ENCODE peak calls at places on chromosomes 7 and 10, in seven cellular contexts. One of them, this sample, is unnamed.
A peak's percentile ranks its signal among the peaks of the same experiment; 100 is the strongest.

GRCh38 chr7:37683263-37684120 is at the start of gene GPR141:
- DNase-seq in H1: no peak
- DNase-seq in HCT116: no peak
- DNase-seq in GM12878: peak; percentile 93
- DNase-seq in WTC11: no peak
- DNase-seq in HEK293T: no peak
- DNase-seq in HepG2: no peak
- DNase-seq in this sample: no peak

GRCh38 chr7:46696741-46697140 is 775.7 kb upstream of the IGFBP3 start:
- DNase-seq in HEK293T: no peak
- DNase-seq in HepG2: no peak
- DNase-seq in WTC11: no peak
- DNase-seq in HCT116: no peak
- DNase-seq in GM12878: no peak
- DNase-seq in H1: no peak
- DNase-seq in this sample: no peak

GRCh38 chr7:115357213-115357999 is 435.5 kb downstream of the MDFIC start:
- DNase-seq in HepG2: no peak
- DNase-seq in WTC11: no peak
- DNase-seq in HCT116: no peak
- DNase-seq in GM12878: no peak
- DNase-seq in HEK293T: no peak
- DNase-seq in H1: no peak
- DNase-seq in this sample: no peak

GRCh38 chr7:46478046-46478445 is 557.0 kb upstream of the IGFBP3 start:
- DNase-seq in WTC11: no peak
- DNase-seq in H1: no peak
- DNase-seq in HCT116: no peak
- DNase-seq in HEK293T: no peak
- DNase-seq in GM12878: no peak
- DNase-seq in HepG2: no peak
- DNase-seq in this sample: no peak

GRCh38 chr10:78000206-78000605 is 29.1 kb downstream of the POLR3A start:
- DNase-seq in H1: no peak
- DNase-seq in HEK293T: no peak
- DNase-seq in WTC11: no peak
- DNase-seq in HCT116: no peak
- DNase-seq in HepG2: no peak
- DNase-seq in GM12878: no peak
- DNase-seq in this sample: no peak

GRCh38 chr7:1994931-1995330 is 237.8 kb downstream of the MAD1L1 start:
- DNase-seq in WTC11: no peak
- DNase-seq in GM12878: no peak
- DNase-seq in HepG2: no peak
- DNase-seq in HEK293T: no peak
- DNase-seq in H1: no peak
- DNase-seq in HCT116: no peak
- DNase-seq in this sample: no peak

GRCh38 chr7:155377071-155377836 is 79.6 kb downstream of the INSIG1 start:
- DNase-seq in HepG2: no peak
- DNase-seq in GM12878: no peak
- DNase-seq in HEK293T: no peak
- DNase-seq in WTC11: no peak
- DNase-seq in HCT116: no peak
- DNase-seq in H1: no peak
- DNase-seq in this sample: no peak

GRCh38 chr10:100631192-100631591 is 95.4 kb downstream of the HIF1AN start:
- DNase-seq in GM12878: no peak
- DNase-seq in WTC11: no peak
- DNase-seq in HCT116: no peak
- DNase-seq in HepG2: no peak
- DNase-seq in HEK293T: no peak
- DNase-seq in H1: no peak
- DNase-seq in this sample: peak; percentile 60

GRCh38 chr10:4450981-4451501 is 375.0 kb upstream of the AKR1E2 start:
- DNase-seq in HCT116: no peak
- DNase-seq in HEK293T: no peak
- DNase-seq in H1: no peak
- DNase-seq in GM12878: no peak
- DNase-seq in WTC11: no peak
- DNase-seq in HepG2: no peak
- DNase-seq in this sample: no peak

GRCh38 chr10:24465124-24465874 is 256.4 kb downstream of the KIAA1217 start:
- DNase-seq in GM12878: no peak
- DNase-seq in HEK293T: no peak
- DNase-seq in HepG2: no peak
- DNase-seq in WTC11: no peak
- DNase-seq in H1: no peak
- DNase-seq in HCT116: no peak
- DNase-seq in this sample: no peak

GRCh38 chr7:132110692-132111091 is 465.6 kb downstream of the PLXNA4 start:
- DNase-seq in HEK293T: no peak
- DNase-seq in WTC11: no peak
- DNase-seq in GM12878: no peak
- DNase-seq in HCT116: no peak
- DNase-seq in H1: no peak
- DNase-seq in HepG2: no peak
- DNase-seq in this sample: no peak

GRCh38 chr10:2392145-2392812 is 655.0 kb upstream of the ADARB2 start:
- DNase-seq in GM12878: no peak
- DNase-seq in HCT116: no peak
- DNase-seq in HEK293T: no peak
- DNase-seq in WTC11: no peak
- DNase-seq in H1: no peak
- DNase-seq in HepG2: no peak
- DNase-seq in this sample: no peak

GRCh38 chr7:148735141-148735540 is 36.4 kb downstream of the CUL1 start:
- DNase-seq in H1: no peak
- DNase-seq in GM12878: no peak
- DNase-seq in HCT116: no peak
- DNase-seq in HEK293T: no peak
- DNase-seq in HepG2: no peak
- DNase-seq in WTC11: no peak
- DNase-seq in this sample: no peak

GRCh38 chr7:107446531-107446930 is 23.3 kb upstream of the GPR22 start:
- DNase-seq in WTC11: no peak
- DNase-seq in GM12878: no peak
- DNase-seq in HCT116: no peak
- DNase-seq in HepG2: no peak
- DNase-seq in HEK293T: no peak
- DNase-seq in H1: no peak
- DNase-seq in this sample: no peak

GRCh38 chr7:104973909-104974415 is 40.0 kb upstream of the KMT2E start:
- DNase-seq in WTC11: no peak
- DNase-seq in GM12878: no peak
- DNase-seq in HEK293T: no peak
- DNase-seq in H1: peak; percentile 16
- DNase-seq in HepG2: no peak
- DNase-seq in HCT116: no peak
- DNase-seq in this sample: no peak
- TF ChIP-seq SP1 in WTC11: no peak
- TF ChIP-seq SP1 in GM12878: no peak
- TF ChIP-seq SP1 in HEK293T: no peak
- TF ChIP-seq SP1 in H1: no peak
- TF ChIP-seq SP1 in HepG2: no peak
- TF ChIP-seq SP1 in HCT116: no peak
- TF ChIP-seq SP1 in this sample: no peak

GRCh38 chr10:113945687-113946085 is 91.2 kb downstream of the NHLRC2 start:
- DNase-seq in HCT116: no peak
- DNase-seq in HepG2: no peak
- DNase-seq in WTC11: no peak
- DNase-seq in GM12878: no peak
- DNase-seq in HEK293T: no peak
- DNase-seq in H1: no peak
- DNase-seq in this sample: no peak

GRCh38 chr10:113945075-113945686 is 90.7 kb downstream of the NHLRC2 start:
- DNase-seq in H1: no peak
- DNase-seq in GM12878: no peak
- DNase-seq in WTC11: no peak
- DNase-seq in HepG2: no peak
- DNase-seq in HEK293T: no peak
- DNase-seq in HCT116: peak; percentile 59
- DNase-seq in this sample: no peak

GRCh38 chr10:113950268-113950667 is 93.4 kb upstream of the ADRB1 start:
- DNase-seq in HEK293T: no peak
- DNase-seq in H1: no peak
- DNase-seq in WTC11: no peak
- DNase-seq in HCT116: no peak
- DNase-seq in HepG2: no peak
- DNase-seq in GM12878: no peak
- DNase-seq in this sample: no peak

GRCh38 chr10:113947138-113948011 is 92.9 kb downstream of the NHLRC2 start:
- DNase-seq in WTC11: no peak
- DNase-seq in HCT116: no peak
- DNase-seq in HepG2: no peak
- DNase-seq in GM12878: no peak
- DNase-seq in HEK293T: no peak
- DNase-seq in H1: no peak
- DNase-seq in this sample: peak; percentile 59
- TF ChIP-seq SP1 in WTC11: no peak
- TF ChIP-seq SP1 in HCT116: no peak
- TF ChIP-seq SP1 in HepG2: no peak
- TF ChIP-seq SP1 in GM12878: no peak
- TF ChIP-seq SP1 in HEK293T: no peak
- TF ChIP-seq SP1 in H1: no peak
- TF ChIP-seq SP1 in this sample: no peak

GRCh38 chr7:5212633-5213285 is 22.7 kb downstream of the WIPI2 start:
- DNase-seq in HepG2: no peak
- DNase-seq in H1: no peak
- DNase-seq in WTC11: no peak
- DNase-seq in GM12878: no peak
- DNase-seq in HCT116: no peak
- DNase-seq in HEK293T: no peak
- DNase-seq in this sample: no peak

GRCh38 chr7:5215313-5215712 is 25.3 kb downstream of the WIPI2 start:
- DNase-seq in HEK293T: no peak
- DNase-seq in WTC11: no peak
- DNase-seq in GM12878: no peak
- DNase-seq in HepG2: no peak
- DNase-seq in H1: no peak
- DNase-seq in HCT116: no peak
- DNase-seq in this sample: no peak

GRCh38 chr7:5213286-5213645 is 23.2 kb downstream of the WIPI2 start:
- DNase-seq in H1: no peak
- DNase-seq in GM12878: no peak
- DNase-seq in HepG2: no peak
- DNase-seq in HCT116: no peak
- DNase-seq in WTC11: no peak
- DNase-seq in HEK293T: no peak
- DNase-seq in this sample: no peak

GRCh38 chr7:5214641-5215040 is 24.6 kb downstream of the WIPI2 start:
- DNase-seq in HEK293T: no peak
- DNase-seq in WTC11: no peak
- DNase-seq in HepG2: no peak
- DNase-seq in H1: no peak
- DNase-seq in HCT116: no peak
- DNase-seq in GM12878: no peak
- DNase-seq in this sample: no peak

DNA sequence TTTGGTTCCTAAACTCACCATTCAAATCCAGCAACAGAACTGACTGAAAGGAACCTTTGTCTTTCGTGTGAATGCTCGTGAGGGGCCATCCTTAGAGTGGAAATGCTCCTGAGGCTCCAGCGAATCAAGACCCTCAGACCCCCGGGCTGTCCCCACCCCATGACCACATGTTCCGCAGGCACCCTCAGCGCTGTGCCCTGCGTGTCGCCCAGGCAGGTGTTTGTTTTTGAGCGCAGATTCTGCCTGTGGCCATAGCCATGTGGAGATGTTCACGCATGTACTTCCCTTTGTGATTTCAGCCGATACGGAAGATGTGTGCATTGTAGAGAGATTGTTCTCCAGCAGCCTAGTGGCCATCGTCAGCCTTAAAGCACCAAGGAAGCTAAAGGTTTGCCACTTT is 24.2 kb downstream of the WIPI2 start:
- DNase-seq in HepG2: no peak
- DNase-seq in HCT116: no peak
- DNase-seq in WTC11: no peak
- DNase-seq in H1: no peak
- DNase-seq in HEK293T: no peak
- DNase-seq in GM12878: no peak
- DNase-seq in this sample: no peak
- TF ChIP-seq SP1 in HepG2: no peak
- TF ChIP-seq SP1 in HCT116: no peak
- TF ChIP-seq SP1 in WTC11: no peak
- TF ChIP-seq SP1 in H1: no peak
- TF ChIP-seq SP1 in HEK293T: no peak
- TF ChIP-seq SP1 in GM12878: no peak
- TF ChIP-seq SP1 in this sample: no peak

GRCh38 chr7:149884016-149884415 is 10.2 kb downstream of the ATP6V0E2 start:
- DNase-seq in HCT116: no peak
- DNase-seq in GM12878: no peak
- DNase-seq in HEK293T: no peak
- DNase-seq in HepG2: no peak
- DNase-seq in WTC11: no peak
- DNase-seq in H1: no peak
- DNase-seq in this sample: no peak

GRCh38 chr7:149881328-149882263 is 7.8 kb downstream of the ATP6V0E2 start:
- DNase-seq in H1: no peak
- DNase-seq in HEK293T: no peak
- DNase-seq in HepG2: no peak
- DNase-seq in HCT116: no peak
- DNase-seq in WTC11: no peak
- DNase-seq in GM12878: no peak
- DNase-seq in this sample: no peak

GRCh38 chr7:149883452-149883861 is 9.7 kb downstream of the ATP6V0E2 start:
- DNase-seq in HCT116: peak; percentile 37
- DNase-seq in WTC11: peak; percentile 78
- DNase-seq in HEK293T: peak; percentile 83
- DNase-seq in HepG2: peak; percentile 41
- DNase-seq in H1: peak; percentile 77
- DNase-seq in GM12878: no peak
- DNase-seq in this sample: peak; percentile 69

GRCh38 chr7:149883049-149883439 is 9.3 kb downstream of the ATP6V0E2 start:
- DNase-seq in H1: no peak
- DNase-seq in GM12878: no peak
- DNase-seq in HEK293T: no peak
- DNase-seq in WTC11: no peak
- DNase-seq in HepG2: no peak
- DNase-seq in HCT116: no peak
- DNase-seq in this sample: no peak

DNA sequence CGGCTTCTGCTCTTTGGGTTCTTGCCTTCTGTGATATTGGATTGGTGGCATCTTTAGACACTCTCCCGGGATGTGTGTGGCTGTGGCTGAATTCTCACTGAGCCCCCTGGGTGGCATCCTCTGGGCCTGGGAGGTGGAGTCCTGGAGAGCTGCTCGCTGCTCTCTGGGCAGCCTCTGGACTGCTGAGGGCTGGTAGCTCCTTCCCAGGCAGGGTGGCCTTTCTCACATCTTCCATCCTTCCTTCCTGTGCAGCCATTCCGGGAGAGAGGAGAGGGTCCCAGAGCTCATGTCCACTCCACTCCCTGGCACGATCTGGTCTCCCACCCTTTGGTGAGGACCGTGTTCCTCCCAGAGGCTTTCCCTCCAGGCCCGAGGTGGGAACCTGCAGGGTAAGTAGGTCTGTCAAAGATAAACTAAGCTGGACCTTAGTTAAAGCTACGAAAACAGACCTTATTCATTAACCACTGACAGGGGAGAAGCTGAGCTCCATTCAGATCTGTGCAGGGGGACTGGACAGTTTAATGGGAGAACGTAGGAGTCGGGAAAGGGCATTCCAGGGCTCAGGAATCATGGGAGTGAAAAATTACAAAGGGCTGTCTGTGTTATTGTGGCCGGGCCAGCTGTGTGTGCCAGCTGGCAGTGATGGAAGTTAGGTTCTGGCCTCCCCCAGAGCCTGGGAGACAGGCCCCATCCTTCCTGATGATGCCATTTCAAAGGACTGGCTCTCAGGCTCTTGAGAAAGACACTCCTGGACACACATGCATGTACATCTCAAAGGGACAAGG is 8.7 kb downstream of the ATP6V0E2 start:
- DNase-seq in HCT116: no peak
- DNase-seq in WTC11: no peak
- DNase-seq in HEK293T: no peak
- DNase-seq in HepG2: no peak
- DNase-seq in H1: no peak
- DNase-seq in GM12878: no peak
- DNase-seq in this sample: no peak
- TF ChIP-seq SP1 in HCT116: no peak
- TF ChIP-seq SP1 in WTC11: no peak
- TF ChIP-seq SP1 in HEK293T: no peak
- TF ChIP-seq SP1 in HepG2: no peak
- TF ChIP-seq SP1 in H1: no peak
- TF ChIP-seq SP1 in GM12878: no peak
- TF ChIP-seq SP1 in this sample: no peak

This sample was measured in K562.